ENCODE peak calls at places on chromosomes 3 and 15, in eight cellular contexts. E, T, V, N, B, R, Q and P are unnamed samples.

GRCh38 chr15:37931868-37932267 is 2.6 kb upstream of the TMCO5A start:
- DNase-seq in V (no peak), E (no peak), T (no peak), N (no peak), B (no peak), Q (no peak), R (no peak), P (no peak)

GRCh38 chr3:197426161-197426566 is 127.8 kb upstream of the DLG1 start:
- DNase-seq in V (peak; percentile 76), N (no peak), B (no peak), R (no peak), Q (no peak), T (no peak), E (no peak), P (no peak)

GRCh38 chr3:38121832-38122461 is 15.0 kb downstream of the ACAA1 start:
- DNase-seq in R (no peak), Q (no peak), T (no peak), N (no peak), E (no peak), B (no peak), V (no peak), P (no peak)

GRCh38 chr3:136343873-136344281 is 93.7 kb downstream of the PCCB start:
- DNase-seq in R (no peak), E (no peak), Q (no peak), T (peak; percentile 79), N (no peak), V (peak; percentile 63), B (peak; percentile 98), P (no peak)

GRCh38 chr15:33737687-33738606 is 230.3 kb upstream of the CHRM5 start:
- DNase-seq in N (peak; percentile 26), B (no peak), V (peak; percentile 51), E (peak; percentile 56), Q (peak; percentile 73), R (no peak), T (no peak), P (no peak)

GRCh38 chr15:75712668-75713337 is at the start of gene CSPG4:
- DNase-seq in Q (peak; percentile 81), B (peak; percentile 77), T (no peak), R (no peak), N (no peak), E (no peak), V (peak; percentile 74), P (no peak)

GRCh38 chr15:27832263-27832647 is 266.9 kb downstream of the OCA2 start:
- DNase-seq in N (no peak), R (no peak), B (no peak), Q (no peak), E (no peak), V (no peak), T (no peak), P (no peak)

GRCh38 chr15:34362047-34362773 is 4.8 kb downstream of the LPCAT4 start:
- DNase-seq in B (no peak), E (no peak), T (no peak), Q (no peak), R (no peak), V (no peak), N (no peak), P (no peak)

GRCh38 chr3:99651561-99651960 is 13.2 kb downstream of the COL8A1 start:
- DNase-seq in V (no peak), R (no peak), E (no peak), N (no peak), T (no peak), Q (no peak), B (peak; percentile 77), P (no peak)

GRCh38 chr3:28317438-28318022 is 31.0 kb upstream of the ZCWPW2 start:
- DNase-seq in Q (peak; percentile 20), V (no peak), T (no peak), N (peak; percentile 62), R (no peak), B (peak; percentile 11), E (peak; percentile 20), P (no peak)
- TF ChIP-seq CTCF in Q (peak; percentile 61), V (no peak), T (peak; percentile 33), N (peak; percentile 54), R (peak; percentile 45), B (peak; percentile 63), E (peak; percentile 77), P (peak; percentile 66)

GRCh38 chr3:154188846-154189245 is 67.7 kb downstream of the ARHGEF26 start:
- DNase-seq in Q (no peak), N (no peak), E (no peak), T (no peak), R (no peak), B (no peak), V (no peak), P (no peak)
- TF ChIP-seq CTCF in Q (no peak), N (no peak), E (no peak), T (no peak), R (no peak), B (no peak), V (no peak), P (no peak)

DNA sequence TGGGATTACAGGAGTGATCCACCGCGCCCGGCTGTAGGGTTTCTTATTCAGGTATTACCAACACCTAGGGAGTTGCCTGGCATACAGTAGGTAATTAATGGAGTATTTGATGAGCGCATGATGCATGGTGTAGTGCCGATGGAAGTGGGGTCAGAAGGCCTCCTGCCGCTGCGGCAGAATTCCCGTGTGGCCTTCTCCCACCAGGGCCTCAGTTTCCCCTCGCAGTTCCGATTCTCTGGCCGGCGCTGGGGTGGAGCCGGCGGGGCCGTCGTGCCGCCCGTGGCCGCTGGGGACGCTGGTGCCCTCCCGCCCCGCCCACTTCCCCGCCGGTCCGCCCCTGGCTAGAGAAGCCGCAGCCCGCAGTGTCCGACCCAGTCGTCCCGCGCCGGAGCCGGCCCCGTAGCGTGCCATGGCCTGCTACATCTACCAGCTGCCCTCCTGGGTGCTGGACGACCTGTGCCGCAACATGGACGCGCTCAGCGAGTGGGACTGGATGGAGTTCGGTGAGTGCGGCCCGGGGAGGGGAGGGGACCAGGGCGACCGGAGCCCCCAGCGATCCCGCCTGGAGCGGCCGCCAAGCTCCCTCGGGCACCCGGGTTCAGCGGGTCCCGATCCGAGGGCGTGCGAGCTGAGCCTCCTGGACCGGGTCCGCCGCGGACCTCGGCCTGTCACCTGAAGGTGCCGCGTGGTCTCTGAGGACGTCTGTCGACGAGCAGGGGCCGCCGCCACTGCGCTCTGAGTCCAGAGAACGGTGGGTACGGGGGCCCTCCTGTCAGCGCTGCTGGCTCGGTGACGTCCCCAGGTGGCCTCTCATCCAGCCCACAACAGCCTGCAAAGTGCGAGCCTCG is at the start of gene IRAK2:
- DNase-seq in T (peak; percentile 31), B (peak; percentile 56), N (peak; percentile 72), E (peak; percentile 91), Q (peak; percentile 80), R (peak; percentile 95), V (peak; percentile 71), P (peak; percentile 78)
- TF ChIP-seq CTCF in T (peak; percentile 99), B (peak; percentile 39), N (peak; percentile 91), E (peak; percentile 98), Q (peak; percentile 89), R (peak; percentile 98), V (peak; percentile 84), P (peak; percentile 54)

GRCh38 chr3:24196526-24196925 is 251.4 kb downstream of the NR1D2 start:
- DNase-seq in T (no peak), V (no peak), N (no peak), E (no peak), Q (no peak), R (no peak), B (peak; percentile 45), P (no peak)

GRCh38 chr3:24195504-24196230 is 250.6 kb downstream of the NR1D2 start:
- DNase-seq in R (no peak), T (no peak), B (no peak), Q (no peak), V (no peak), N (no peak), E (no peak), P (no peak)

GRCh38 chr3:24199305-24199704 is 254.2 kb downstream of the NR1D2 start:
- DNase-seq in B (no peak), Q (no peak), R (no peak), T (no peak), E (no peak), V (no peak), N (no peak), P (no peak)

GRCh38 chr3:24199775-24200247 is 254.7 kb downstream of the NR1D2 start:
- DNase-seq in T (no peak), R (no peak), V (no peak), N (no peak), Q (no peak), E (no peak), B (peak; percentile 61), P (no peak)

GRCh38 chr3:24197809-24198208 is 252.7 kb downstream of the NR1D2 start:
- DNase-seq in V (no peak), Q (no peak), N (no peak), B (no peak), R (no peak), E (no peak), T (no peak), P (no peak)
- TF ChIP-seq CTCF in V (no peak), Q (no peak), N (no peak), B (no peak), R (no peak), E (no peak), T (no peak), P (no peak)

GRCh38 chr3:61562810-61563613 is 1.6 kb downstream of the PTPRG start:
- DNase-seq in B (no peak), Q (peak; percentile 60), E (peak; percentile 30), N (no peak), R (no peak), V (peak; percentile 42), T (no peak), P (peak; percentile 52)

GRCh38 chr3:61562042-61562809 is 855 bp downstream of the PTPRG start:
- DNase-seq in E (peak; percentile 35), V (peak; percentile 53), N (no peak), T (no peak), B (no peak), Q (peak; percentile 49), R (no peak), P (peak; percentile 51)

GRCh38 chr3:61561374-61562041 is at the start of gene PTPRG:
- DNase-seq in R (peak; percentile 79), N (peak; percentile 69), Q (peak; percentile 83), T (peak; percentile 67), B (peak; percentile 93), V (peak; percentile 90), E (peak; percentile 36), P (peak; percentile 90)

GRCh38 chr3:61560452-61561373 is 658 bp upstream of the PTPRG start:
- DNase-seq in V (peak; percentile 83), E (peak; percentile 32), R (peak; percentile 83), T (peak; percentile 47), Q (peak; percentile 77), N (peak; percentile 69), B (peak; percentile 78), P (peak; percentile 80)

DNA sequence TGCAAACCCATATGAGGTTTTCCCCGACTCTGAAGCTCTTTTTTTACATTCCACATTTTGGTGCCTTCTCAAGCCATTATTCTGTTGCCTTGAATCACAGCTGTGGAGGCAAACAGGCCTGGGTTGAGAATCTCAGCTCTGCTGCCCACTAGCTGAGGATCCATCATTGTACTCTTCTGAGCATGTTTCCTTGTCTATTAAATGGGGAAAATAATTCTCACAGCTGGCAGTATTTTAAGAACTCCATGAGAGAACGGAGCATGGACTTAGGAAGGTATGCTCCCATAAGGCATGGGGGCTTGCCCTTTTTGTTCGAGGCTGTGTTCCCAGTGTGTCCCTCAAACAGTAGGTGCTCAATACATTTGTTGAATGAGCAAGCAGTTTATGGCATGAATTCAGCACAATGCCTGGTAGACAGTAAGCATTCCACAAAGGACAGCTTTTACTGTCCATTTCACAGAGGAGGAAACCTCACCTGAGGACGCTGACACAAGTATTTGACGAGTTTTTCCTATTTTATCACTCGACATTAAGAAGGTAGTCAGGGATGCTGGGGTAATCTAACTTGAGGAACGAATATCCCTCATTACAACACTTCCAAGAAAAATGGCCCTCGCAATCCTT is 2.2 kb upstream of the PTPRG start:
- DNase-seq in R (no peak), E (no peak), V (no peak), B (no peak), N (no peak), Q (no peak), T (no peak), P (no peak)
- TF ChIP-seq CTCF in R (no peak), E (no peak), V (no peak), B (peak; percentile 35), N (no peak), Q (no peak), T (no peak), P (no peak)